ENCODE peak calls at places on chromosomes 7 and 10, in nine cellular contexts. One of them, this sample, is unnamed.
A peak's percentile ranks its signal among the peaks of the same experiment; 100 is the strongest.

GRCh38 chr7:27161721-27162547 is 3.4 kb downstream of the HOXA9 start:
- DNase-seq in iPS-NIHi11: no peak
- DNase-seq in fibroblast of pulmonary artery: no peak
- DNase-seq in CD8-positive, alpha-beta memory T cell: no peak
- DNase-seq in hepatocyte: peak; percentile 19
- DNase-seq in IMR-90: no peak
- DNase-seq in stimulated activated CD4-positive, alpha-beta T cell treated with anti-CD3 and anti-CD28 coated beads, Interleukin-15, amount 100 ng/mL, for 24 hours: no peak
- DNase-seq in C1 segment of cervical spinal cord: no peak
- DNase-seq in CD4-positive, alpha-beta T cell: no peak
- DNase-seq in this sample: peak; percentile 49

GRCh38 chr10:110971638-110972037 is 52.2 kb downstream of the SHOC2 start:
- DNase-seq in fibroblast of pulmonary artery: no peak
- DNase-seq in stimulated activated CD4-positive, alpha-beta T cell treated with anti-CD3 and anti-CD28 coated beads, Interleukin-15, amount 100 ng/mL, for 24 hours: no peak
- DNase-seq in iPS-NIHi11: no peak
- DNase-seq in CD4-positive, alpha-beta T cell: no peak
- DNase-seq in IMR-90: no peak
- DNase-seq in C1 segment of cervical spinal cord: no peak
- DNase-seq in hepatocyte: no peak
- DNase-seq in CD8-positive, alpha-beta memory T cell: no peak
- DNase-seq in this sample: no peak

GRCh38 chr7:124276005-124276606 is 243.2 kb upstream of the TMEM229A start:
- DNase-seq in stimulated activated CD4-positive, alpha-beta T cell treated with anti-CD3 and anti-CD28 coated beads, Interleukin-15, amount 100 ng/mL, for 24 hours: peak; percentile 7
- DNase-seq in CD8-positive, alpha-beta memory T cell: no peak
- DNase-seq in iPS-NIHi11: peak; percentile 60
- DNase-seq in IMR-90: peak; percentile 22
- DNase-seq in hepatocyte: peak; percentile 41
- DNase-seq in C1 segment of cervical spinal cord: no peak
- DNase-seq in fibroblast of pulmonary artery: peak; percentile 7
- DNase-seq in CD4-positive, alpha-beta T cell: no peak
- DNase-seq in this sample: peak; percentile 37

GRCh38 chr10:115727114-115727513 is 545.9 kb downstream of the GFRA1 start:
- DNase-seq in IMR-90: no peak
- DNase-seq in stimulated activated CD4-positive, alpha-beta T cell treated with anti-CD3 and anti-CD28 coated beads, Interleukin-15, amount 100 ng/mL, for 24 hours: no peak
- DNase-seq in iPS-NIHi11: no peak
- DNase-seq in hepatocyte: no peak
- DNase-seq in fibroblast of pulmonary artery: no peak
- DNase-seq in CD8-positive, alpha-beta memory T cell: no peak
- DNase-seq in CD4-positive, alpha-beta T cell: no peak
- DNase-seq in C1 segment of cervical spinal cord: no peak
- DNase-seq in this sample: no peak

GRCh38 chr7:43906327-43907010 is at the start of gene URGCP:
- DNase-seq in CD8-positive, alpha-beta memory T cell: peak; percentile 56
- DNase-seq in C1 segment of cervical spinal cord: peak; percentile 53
- DNase-seq in hepatocyte: peak; percentile 78
- DNase-seq in fibroblast of pulmonary artery: peak; percentile 29
- DNase-seq in IMR-90: peak; percentile 20
- DNase-seq in stimulated activated CD4-positive, alpha-beta T cell treated with anti-CD3 and anti-CD28 coated beads, Interleukin-15, amount 100 ng/mL, for 24 hours: peak; percentile 66
- DNase-seq in CD4-positive, alpha-beta T cell: peak; percentile 53
- DNase-seq in iPS-NIHi11: peak; percentile 87
- DNase-seq in this sample: peak; percentile 35

GRCh38 chr10:6108631-6109443 is 20.0 kb downstream of the RBM17 start:
- DNase-seq in CD4-positive, alpha-beta T cell: no peak
- DNase-seq in CD8-positive, alpha-beta memory T cell: peak; percentile 54
- DNase-seq in stimulated activated CD4-positive, alpha-beta T cell treated with anti-CD3 and anti-CD28 coated beads, Interleukin-15, amount 100 ng/mL, for 24 hours: no peak
- DNase-seq in hepatocyte: peak; percentile 58
- DNase-seq in iPS-NIHi11: peak; percentile 75
- DNase-seq in fibroblast of pulmonary artery: peak; percentile 69
- DNase-seq in C1 segment of cervical spinal cord: no peak
- DNase-seq in IMR-90: peak; percentile 61
- DNase-seq in this sample: peak; percentile 45

GRCh38 chr10:33341638-33342037 is 7.2 kb upstream of the NRP1 start:
- DNase-seq in iPS-NIHi11: no peak
- DNase-seq in C1 segment of cervical spinal cord: no peak
- DNase-seq in hepatocyte: no peak
- DNase-seq in fibroblast of pulmonary artery: peak; percentile 26
- DNase-seq in CD4-positive, alpha-beta T cell: no peak
- DNase-seq in stimulated activated CD4-positive, alpha-beta T cell treated with anti-CD3 and anti-CD28 coated beads, Interleukin-15, amount 100 ng/mL, for 24 hours: no peak
- DNase-seq in IMR-90: peak; percentile 62
- DNase-seq in CD8-positive, alpha-beta memory T cell: no peak
- DNase-seq in this sample: peak; percentile 65

GRCh38 chr10:71334228-71334791 is 15.3 kb downstream of the SLC29A3 start:
- DNase-seq in C1 segment of cervical spinal cord: no peak
- DNase-seq in stimulated activated CD4-positive, alpha-beta T cell treated with anti-CD3 and anti-CD28 coated beads, Interleukin-15, amount 100 ng/mL, for 24 hours: no peak
- DNase-seq in CD4-positive, alpha-beta T cell: no peak
- DNase-seq in IMR-90: no peak
- DNase-seq in hepatocyte: no peak
- DNase-seq in iPS-NIHi11: no peak
- DNase-seq in CD8-positive, alpha-beta memory T cell: no peak
- DNase-seq in fibroblast of pulmonary artery: no peak
- DNase-seq in this sample: no peak

GRCh38 chr7:28395806-28396205 is 16.5 kb upstream of the CREB5 start:
- DNase-seq in CD8-positive, alpha-beta memory T cell: no peak
- DNase-seq in fibroblast of pulmonary artery: peak; percentile 23
- DNase-seq in iPS-NIHi11: no peak
- DNase-seq in C1 segment of cervical spinal cord: no peak
- DNase-seq in stimulated activated CD4-positive, alpha-beta T cell treated with anti-CD3 and anti-CD28 coated beads, Interleukin-15, amount 100 ng/mL, for 24 hours: no peak
- DNase-seq in IMR-90: no peak
- DNase-seq in CD4-positive, alpha-beta T cell: no peak
- DNase-seq in hepatocyte: no peak
- DNase-seq in this sample: no peak

GRCh38 chr10:33559105-33559504 is 224.6 kb upstream of the NRP1 start:
- DNase-seq in IMR-90: peak; percentile 79
- DNase-seq in fibroblast of pulmonary artery: peak; percentile 80
- DNase-seq in CD8-positive, alpha-beta memory T cell: no peak
- DNase-seq in C1 segment of cervical spinal cord: no peak
- DNase-seq in hepatocyte: peak; percentile 17
- DNase-seq in stimulated activated CD4-positive, alpha-beta T cell treated with anti-CD3 and anti-CD28 coated beads, Interleukin-15, amount 100 ng/mL, for 24 hours: peak; percentile 8
- DNase-seq in iPS-NIHi11: no peak
- DNase-seq in CD4-positive, alpha-beta T cell: no peak
- DNase-seq in this sample: peak; percentile 79

GRCh38 chr7:129569326-129569725 is 42.2 kb upstream of the NRF1 start:
- DNase-seq in fibroblast of pulmonary artery: no peak
- DNase-seq in IMR-90: no peak
- DNase-seq in CD8-positive, alpha-beta memory T cell: no peak
- DNase-seq in iPS-NIHi11: no peak
- DNase-seq in C1 segment of cervical spinal cord: no peak
- DNase-seq in stimulated activated CD4-positive, alpha-beta T cell treated with anti-CD3 and anti-CD28 coated beads, Interleukin-15, amount 100 ng/mL, for 24 hours: no peak
- DNase-seq in CD4-positive, alpha-beta T cell: no peak
- DNase-seq in hepatocyte: no peak
- DNase-seq in this sample: no peak

GRCh38 chr7:100753750-100754149 is 20.4 kb downstream of the ZAN start:
- DNase-seq in CD4-positive, alpha-beta T cell: no peak
- DNase-seq in IMR-90: peak; percentile 1
- DNase-seq in stimulated activated CD4-positive, alpha-beta T cell treated with anti-CD3 and anti-CD28 coated beads, Interleukin-15, amount 100 ng/mL, for 24 hours: no peak
- DNase-seq in CD8-positive, alpha-beta memory T cell: no peak
- DNase-seq in fibroblast of pulmonary artery: no peak
- DNase-seq in C1 segment of cervical spinal cord: no peak
- DNase-seq in iPS-NIHi11: no peak
- DNase-seq in hepatocyte: no peak
- DNase-seq in this sample: peak; percentile 35

GRCh38 chr10:90621577-90621976 is 236.3 kb downstream of the HTR7 start:
- DNase-seq in C1 segment of cervical spinal cord: no peak
- DNase-seq in IMR-90: peak; percentile 2
- DNase-seq in CD4-positive, alpha-beta T cell: no peak
- DNase-seq in CD8-positive, alpha-beta memory T cell: no peak
- DNase-seq in fibroblast of pulmonary artery: peak; percentile 40
- DNase-seq in stimulated activated CD4-positive, alpha-beta T cell treated with anti-CD3 and anti-CD28 coated beads, Interleukin-15, amount 100 ng/mL, for 24 hours: no peak
- DNase-seq in iPS-NIHi11: peak; percentile 64
- DNase-seq in hepatocyte: peak; percentile 43
- DNase-seq in this sample: no peak

GRCh38 chr7:151851160-151851751 is 25.7 kb downstream of the PRKAG2 start:
- DNase-seq in CD4-positive, alpha-beta T cell: no peak
- DNase-seq in fibroblast of pulmonary artery: no peak
- DNase-seq in hepatocyte: no peak
- DNase-seq in CD8-positive, alpha-beta memory T cell: no peak
- DNase-seq in stimulated activated CD4-positive, alpha-beta T cell treated with anti-CD3 and anti-CD28 coated beads, Interleukin-15, amount 100 ng/mL, for 24 hours: peak; percentile 54
- DNase-seq in C1 segment of cervical spinal cord: peak; percentile 39
- DNase-seq in IMR-90: no peak
- DNase-seq in iPS-NIHi11: peak; percentile 51
- DNase-seq in this sample: no peak

GRCh38 chr7:134071355-134072331 is 55.5 kb upstream of the LRGUK start:
- DNase-seq in stimulated activated CD4-positive, alpha-beta T cell treated with anti-CD3 and anti-CD28 coated beads, Interleukin-15, amount 100 ng/mL, for 24 hours: no peak
- DNase-seq in C1 segment of cervical spinal cord: no peak
- DNase-seq in CD8-positive, alpha-beta memory T cell: no peak
- DNase-seq in CD4-positive, alpha-beta T cell: no peak
- DNase-seq in iPS-NIHi11: no peak
- DNase-seq in IMR-90: no peak
- DNase-seq in fibroblast of pulmonary artery: no peak
- DNase-seq in hepatocyte: no peak
- DNase-seq in this sample: no peak

GRCh38 chr7:156964971-156965370 is 15.5 kb downstream of the NOM1 start:
- DNase-seq in hepatocyte: no peak
- DNase-seq in CD8-positive, alpha-beta memory T cell: no peak
- DNase-seq in IMR-90: no peak
- DNase-seq in iPS-NIHi11: no peak
- DNase-seq in C1 segment of cervical spinal cord: no peak
- DNase-seq in fibroblast of pulmonary artery: no peak
- DNase-seq in CD4-positive, alpha-beta T cell: no peak
- DNase-seq in stimulated activated CD4-positive, alpha-beta T cell treated with anti-CD3 and anti-CD28 coated beads, Interleukin-15, amount 100 ng/mL, for 24 hours: no peak
- DNase-seq in this sample: no peak

GRCh38 chr10:75398630-75399460 is 2.7 kb downstream of the ZNF503 start:
- DNase-seq in CD8-positive, alpha-beta memory T cell: no peak
- DNase-seq in stimulated activated CD4-positive, alpha-beta T cell treated with anti-CD3 and anti-CD28 coated beads, Interleukin-15, amount 100 ng/mL, for 24 hours: no peak
- DNase-seq in iPS-NIHi11: no peak
- DNase-seq in fibroblast of pulmonary artery: no peak
- DNase-seq in IMR-90: no peak
- DNase-seq in CD4-positive, alpha-beta T cell: no peak
- DNase-seq in C1 segment of cervical spinal cord: peak; percentile 30
- DNase-seq in hepatocyte: peak; percentile 46
- DNase-seq in this sample: peak; percentile 41

GRCh38 chr10:9853405-9854010 is 1164.2 kb upstream of the CELF2 start:
- DNase-seq in fibroblast of pulmonary artery: peak; percentile 33
- DNase-seq in iPS-NIHi11: no peak
- DNase-seq in stimulated activated CD4-positive, alpha-beta T cell treated with anti-CD3 and anti-CD28 coated beads, Interleukin-15, amount 100 ng/mL, for 24 hours: no peak
- DNase-seq in IMR-90: no peak
- DNase-seq in hepatocyte: no peak
- DNase-seq in CD4-positive, alpha-beta T cell: no peak
- DNase-seq in C1 segment of cervical spinal cord: no peak
- DNase-seq in CD8-positive, alpha-beta memory T cell: no peak
- DNase-seq in this sample: no peak

GRCh38 chr7:70347463-70347855 is 749.2 kb downstream of the AUTS2 start:
- DNase-seq in iPS-NIHi11: no peak
- DNase-seq in hepatocyte: no peak
- DNase-seq in CD4-positive, alpha-beta T cell: no peak
- DNase-seq in stimulated activated CD4-positive, alpha-beta T cell treated with anti-CD3 and anti-CD28 coated beads, Interleukin-15, amount 100 ng/mL, for 24 hours: no peak
- DNase-seq in C1 segment of cervical spinal cord: no peak
- DNase-seq in fibroblast of pulmonary artery: no peak
- DNase-seq in CD8-positive, alpha-beta memory T cell: no peak
- DNase-seq in IMR-90: no peak
- DNase-seq in this sample: no peak

GRCh38 chr10:6929157-6929830 is 349.2 kb upstream of the PRKCQ start:
- DNase-seq in CD4-positive, alpha-beta T cell: no peak
- DNase-seq in CD8-positive, alpha-beta memory T cell: no peak
- DNase-seq in hepatocyte: no peak
- DNase-seq in fibroblast of pulmonary artery: no peak
- DNase-seq in iPS-NIHi11: no peak
- DNase-seq in C1 segment of cervical spinal cord: peak; percentile 11
- DNase-seq in stimulated activated CD4-positive, alpha-beta T cell treated with anti-CD3 and anti-CD28 coated beads, Interleukin-15, amount 100 ng/mL, for 24 hours: no peak
- DNase-seq in IMR-90: no peak
- DNase-seq in this sample: no peak

GRCh38 chr10:9056521-9056920 is 1002.0 kb downstream of the GATA3 start:
- DNase-seq in IMR-90: no peak
- DNase-seq in stimulated activated CD4-positive, alpha-beta T cell treated with anti-CD3 and anti-CD28 coated beads, Interleukin-15, amount 100 ng/mL, for 24 hours: no peak
- DNase-seq in fibroblast of pulmonary artery: no peak
- DNase-seq in C1 segment of cervical spinal cord: no peak
- DNase-seq in CD4-positive, alpha-beta T cell: no peak
- DNase-seq in iPS-NIHi11: no peak
- DNase-seq in hepatocyte: no peak
- DNase-seq in CD8-positive, alpha-beta memory T cell: no peak
- DNase-seq in this sample: no peak

GRCh38 chr10:79393924-79394610 is 46.8 kb downstream of the PPIF start:
- DNase-seq in C1 segment of cervical spinal cord: no peak
- DNase-seq in hepatocyte: no peak
- DNase-seq in fibroblast of pulmonary artery: no peak
- DNase-seq in CD8-positive, alpha-beta memory T cell: no peak
- DNase-seq in IMR-90: no peak
- DNase-seq in stimulated activated CD4-positive, alpha-beta T cell treated with anti-CD3 and anti-CD28 coated beads, Interleukin-15, amount 100 ng/mL, for 24 hours: no peak
- DNase-seq in iPS-NIHi11: no peak
- DNase-seq in CD4-positive, alpha-beta T cell: no peak
- DNase-seq in this sample: no peak

GRCh38 chr7:33901847-33902246 is 3.5 kb upstream of the BMPER start:
- DNase-seq in CD4-positive, alpha-beta T cell: no peak
- DNase-seq in stimulated activated CD4-positive, alpha-beta T cell treated with anti-CD3 and anti-CD28 coated beads, Interleukin-15, amount 100 ng/mL, for 24 hours: no peak
- DNase-seq in hepatocyte: no peak
- DNase-seq in CD8-positive, alpha-beta memory T cell: no peak
- DNase-seq in iPS-NIHi11: peak; percentile 26
- DNase-seq in C1 segment of cervical spinal cord: no peak
- DNase-seq in IMR-90: no peak
- DNase-seq in fibroblast of pulmonary artery: no peak
- DNase-seq in this sample: no peak

GRCh38 chr10:5811387-5811821 is 1.8 kb downstream of the GDI2 start:
- DNase-seq in fibroblast of pulmonary artery: peak; percentile 56
- DNase-seq in hepatocyte: no peak
- DNase-seq in IMR-90: peak; percentile 64
- DNase-seq in CD8-positive, alpha-beta memory T cell: no peak
- DNase-seq in iPS-NIHi11: no peak
- DNase-seq in C1 segment of cervical spinal cord: peak; percentile 8
- DNase-seq in stimulated activated CD4-positive, alpha-beta T cell treated with anti-CD3 and anti-CD28 coated beads, Interleukin-15, amount 100 ng/mL, for 24 hours: no peak
- DNase-seq in CD4-positive, alpha-beta T cell: no peak
- DNase-seq in this sample: peak; percentile 39

GRCh38 chr10:126224967-126225671 is 163.2 kb downstream of the ADAM12 start:
- DNase-seq in CD8-positive, alpha-beta memory T cell: no peak
- DNase-seq in C1 segment of cervical spinal cord: no peak
- DNase-seq in hepatocyte: no peak
- DNase-seq in stimulated activated CD4-positive, alpha-beta T cell treated with anti-CD3 and anti-CD28 coated beads, Interleukin-15, amount 100 ng/mL, for 24 hours: no peak
- DNase-seq in fibroblast of pulmonary artery: no peak
- DNase-seq in IMR-90: no peak
- DNase-seq in iPS-NIHi11: no peak
- DNase-seq in CD4-positive, alpha-beta T cell: no peak
- DNase-seq in this sample: no peak

GRCh38 chr10:132036153-132036886 is 29.4 kb upstream of the JAKMIP3 start:
- DNase-seq in CD4-positive, alpha-beta T cell: no peak
- DNase-seq in stimulated activated CD4-positive, alpha-beta T cell treated with anti-CD3 and anti-CD28 coated beads, Interleukin-15, amount 100 ng/mL, for 24 hours: peak; percentile 37
- DNase-seq in IMR-90: no peak
- DNase-seq in CD8-positive, alpha-beta memory T cell: no peak
- DNase-seq in iPS-NIHi11: peak; percentile 71
- DNase-seq in hepatocyte: peak; percentile 41
- DNase-seq in C1 segment of cervical spinal cord: peak; percentile 34
- DNase-seq in fibroblast of pulmonary artery: peak; percentile 8
- DNase-seq in this sample: no peak

GRCh38 chr7:72254455-72254854 is 157.7 kb downstream of the CALN1 start:
- DNase-seq in hepatocyte: no peak
- DNase-seq in iPS-NIHi11: no peak
- DNase-seq in fibroblast of pulmonary artery: no peak
- DNase-seq in CD8-positive, alpha-beta memory T cell: no peak
- DNase-seq in stimulated activated CD4-positive, alpha-beta T cell treated with anti-CD3 and anti-CD28 coated beads, Interleukin-15, amount 100 ng/mL, for 24 hours: no peak
- DNase-seq in CD4-positive, alpha-beta T cell: no peak
- DNase-seq in IMR-90: no peak
- DNase-seq in C1 segment of cervical spinal cord: no peak
- DNase-seq in this sample: no peak

GRCh38 chr7:156875766-156876165 is 17.2 kb downstream of the LMBR1 start:
- DNase-seq in CD4-positive, alpha-beta T cell: no peak
- DNase-seq in stimulated activated CD4-positive, alpha-beta T cell treated with anti-CD3 and anti-CD28 coated beads, Interleukin-15, amount 100 ng/mL, for 24 hours: no peak
- DNase-seq in IMR-90: no peak
- DNase-seq in CD8-positive, alpha-beta memory T cell: no peak
- DNase-seq in iPS-NIHi11: no peak
- DNase-seq in C1 segment of cervical spinal cord: no peak
- DNase-seq in hepatocyte: no peak
- DNase-seq in fibroblast of pulmonary artery: no peak
- DNase-seq in this sample: no peak

GRCh38 chr10:91050371-91051034 is 129.6 kb upstream of the ANKRD1 start:
- DNase-seq in C1 segment of cervical spinal cord: no peak
- DNase-seq in IMR-90: no peak
- DNase-seq in fibroblast of pulmonary artery: no peak
- DNase-seq in CD8-positive, alpha-beta memory T cell: no peak
- DNase-seq in CD4-positive, alpha-beta T cell: no peak
- DNase-seq in iPS-NIHi11: peak; percentile 29
- DNase-seq in hepatocyte: no peak
- DNase-seq in stimulated activated CD4-positive, alpha-beta T cell treated with anti-CD3 and anti-CD28 coated beads, Interleukin-15, amount 100 ng/mL, for 24 hours: no peak
- DNase-seq in this sample: no peak

GRCh38 chr7:123024989-123025758 is 29.7 kb upstream of the TAS2R16 start:
- DNase-seq in hepatocyte: no peak
- DNase-seq in C1 segment of cervical spinal cord: no peak
- DNase-seq in fibroblast of pulmonary artery: peak; percentile 78
- DNase-seq in stimulated activated CD4-positive, alpha-beta T cell treated with anti-CD3 and anti-CD28 coated beads, Interleukin-15, amount 100 ng/mL, for 24 hours: no peak
- DNase-seq in iPS-NIHi11: no peak
- DNase-seq in CD4-positive, alpha-beta T cell: no peak
- DNase-seq in IMR-90: no peak
- DNase-seq in CD8-positive, alpha-beta memory T cell: no peak
- DNase-seq in this sample: no peak